ENCODE peak calls at places on chromosomes 11 and 22, in seven cellular contexts. N is lower leg skin, L is GM12891, B is HCT116, V is gastrocnemius medialis, F is body of pancreas, Q is IMR-90. H is an unnamed sample.

GRCh38 chr22:49959782-49960158 is 802 bp upstream of the PIM3 start:
- DNase-seq in N (no peak), L (no peak), B (no peak), V (peak), F (peak), Q (no peak), H (peak)

GRCh38 chr11:75795276-75796090 is 19.5 kb upstream of the UVRAG start:
- DNase-seq in N (no peak), L (no peak), B (no peak), V (no peak), F (peak), Q (no peak), H (no peak)

GRCh38 chr22:36073476-36073875 is 44.9 kb upstream of the RBFOX2 start:
- DNase-seq in N (no peak), L (no peak), B (no peak), V (no peak), F (no peak), Q (peak), H (no peak)

GRCh38 chr11:44903518-44903917 is 47.2 kb downstream of the TP53I11 start:
- DNase-seq in N (no peak), L (no peak), B (no peak), V (no peak), F (no peak), Q (no peak), H (no peak)

GRCh38 chr11:31509017-31509411 is 408 bp downstream of the IMMP1L start:
- DNase-seq in N (no peak), L (no peak), B (no peak), V (no peak), F (no peak), Q (no peak), H (no peak)

GRCh38 chr11:76280151-76280881 is 74.0 kb upstream of the WNT11 start:
- DNase-seq in N (no peak), L (no peak), B (no peak), V (no peak), F (no peak), Q (no peak), H (no peak)

GRCh38 chr11:8905528-8906165 is 5.3 kb upstream of the AKIP1 start:
- DNase-seq in N (no peak), L (no peak), B (no peak), V (no peak), F (no peak), Q (peak), H (no peak)

GRCh38 chr11:75262961-75263852 is 22.6 kb downstream of the TPBGL start:
- DNase-seq in N (peak), L (no peak), B (no peak), V (peak), F (no peak), Q (no peak), H (no peak)

GRCh38 chr11:134411887-134412507 is at the start of gene B3GAT1:
- DNase-seq in N (no peak), L (no peak), B (no peak), V (no peak), F (no peak), Q (no peak), H (no peak)

GRCh38 chr11:68311155-68312116 is 955 bp upstream of the LRP5 start:
- DNase-seq in N (no peak), L (no peak), B (no peak), V (no peak), F (no peak), Q (no peak), H (no peak)

GRCh38 chr11:23903044-23903704 is 593.7 kb upstream of the LUZP2 start:
- DNase-seq in N (no peak), L (no peak), B (no peak), V (no peak), F (no peak), Q (peak), H (no peak)

GRCh38 chr11:537622-538430 is 499 bp downstream of the LRRC56 start:
- DNase-seq in N (peak), L (no peak), B (no peak), V (no peak), F (peak), Q (no peak), H (no peak)
- TF ChIP-seq POLR2A in N (no peak), L (no peak), B (no peak), V (no peak), F (no peak), Q (no peak), H (no peak)

GRCh38 chr22:21694795-21695431 is 29.1 kb downstream of the PPIL2 start:
- DNase-seq in N (no peak), L (no peak), B (no peak), V (no peak), F (no peak), Q (no peak), H (no peak)
- TF ChIP-seq POLR2A in N (no peak), L (no peak), B (no peak), V (no peak), F (no peak), Q (no peak), H (no peak)

DNA sequence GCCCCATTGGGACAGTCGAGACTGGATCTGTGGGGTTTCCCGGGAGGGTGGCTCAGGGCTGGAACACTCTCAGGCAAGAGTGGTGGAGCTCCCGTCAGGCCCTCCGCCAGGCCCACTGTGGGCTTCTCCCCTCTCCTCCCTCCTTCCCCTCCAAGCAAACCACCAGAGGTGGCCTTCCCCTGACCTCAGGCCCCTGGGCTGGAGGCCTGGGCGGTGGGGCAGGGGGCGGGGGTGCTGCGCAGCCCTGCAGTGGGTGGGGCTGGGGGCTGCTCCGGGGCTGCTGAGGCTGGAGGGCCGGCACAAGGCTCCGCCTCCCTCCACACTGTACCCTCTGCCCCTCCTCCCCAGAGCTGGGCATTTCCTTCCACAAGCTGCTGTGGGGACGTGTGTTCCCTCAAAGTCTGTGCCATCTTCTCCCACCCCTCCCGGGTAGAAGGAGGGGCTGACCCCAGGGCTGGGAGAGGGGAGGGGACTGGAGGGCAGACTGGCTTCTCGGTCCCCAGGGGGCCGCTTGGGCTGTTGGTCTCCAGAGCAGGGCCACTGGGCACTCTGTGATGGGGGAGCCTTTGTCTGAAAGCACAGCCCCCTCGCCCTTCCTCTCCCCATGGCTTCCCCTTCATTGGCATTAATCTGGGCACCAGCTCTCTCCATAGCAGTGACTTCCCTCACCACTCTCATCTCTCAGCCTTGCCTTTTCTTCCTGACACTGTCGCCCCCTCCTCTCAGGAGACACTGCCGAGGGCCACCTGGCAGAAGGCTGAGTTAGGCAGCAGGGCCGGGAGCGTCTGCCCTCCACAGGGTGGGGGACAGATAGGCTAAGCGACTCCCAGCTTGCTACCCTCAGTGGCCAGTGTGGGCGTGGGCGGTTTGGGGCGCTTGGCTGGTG is 7.1 kb downstream of the RCOR2 start:
- DNase-seq in N (no peak), L (no peak), B (no peak), V (no peak), F (no peak), Q (no peak), H (no peak)
- TF ChIP-seq POLR2A in N (no peak), L (no peak), B (no peak), V (no peak), F (no peak), Q (no peak), H (no peak)

DNA sequence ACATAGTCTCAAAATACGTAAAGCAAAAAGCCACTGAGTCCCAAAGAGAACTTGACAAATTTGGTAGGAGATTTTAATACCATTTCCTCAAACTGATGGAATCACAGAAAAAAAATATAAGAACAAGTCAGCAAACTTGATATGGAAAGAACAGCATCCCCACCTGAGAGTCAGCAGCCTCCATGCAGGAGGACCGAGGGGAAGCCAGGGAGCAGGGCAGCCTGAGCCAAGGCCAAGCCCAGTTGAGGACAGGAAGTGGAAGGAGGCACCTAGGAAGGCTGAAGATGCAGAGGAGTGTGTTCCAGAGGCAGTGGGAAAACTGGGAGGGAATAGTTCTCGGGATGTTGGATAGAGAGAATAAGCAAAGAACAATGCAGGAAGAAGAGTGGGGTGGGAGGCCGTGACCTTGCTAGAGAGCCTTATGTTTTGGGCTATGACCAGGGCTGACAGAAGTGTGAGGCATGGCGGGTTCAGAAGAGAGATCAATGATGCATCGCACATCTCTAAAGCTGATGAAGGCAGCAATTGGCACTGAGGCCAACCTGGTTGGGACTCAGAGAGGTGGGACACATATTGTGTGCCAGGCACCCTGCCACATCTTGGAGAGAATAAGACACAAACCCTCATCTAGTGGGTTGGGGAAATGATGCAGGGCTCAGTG is 15.4 kb downstream of the APOA4 start:
- DNase-seq in N (no peak), L (no peak), B (no peak), V (no peak), F (peak), Q (no peak), H (no peak)
- TF ChIP-seq POLR2A in N (no peak), L (no peak), B (no peak), V (no peak), F (no peak), Q (no peak), H (no peak)

DNA sequence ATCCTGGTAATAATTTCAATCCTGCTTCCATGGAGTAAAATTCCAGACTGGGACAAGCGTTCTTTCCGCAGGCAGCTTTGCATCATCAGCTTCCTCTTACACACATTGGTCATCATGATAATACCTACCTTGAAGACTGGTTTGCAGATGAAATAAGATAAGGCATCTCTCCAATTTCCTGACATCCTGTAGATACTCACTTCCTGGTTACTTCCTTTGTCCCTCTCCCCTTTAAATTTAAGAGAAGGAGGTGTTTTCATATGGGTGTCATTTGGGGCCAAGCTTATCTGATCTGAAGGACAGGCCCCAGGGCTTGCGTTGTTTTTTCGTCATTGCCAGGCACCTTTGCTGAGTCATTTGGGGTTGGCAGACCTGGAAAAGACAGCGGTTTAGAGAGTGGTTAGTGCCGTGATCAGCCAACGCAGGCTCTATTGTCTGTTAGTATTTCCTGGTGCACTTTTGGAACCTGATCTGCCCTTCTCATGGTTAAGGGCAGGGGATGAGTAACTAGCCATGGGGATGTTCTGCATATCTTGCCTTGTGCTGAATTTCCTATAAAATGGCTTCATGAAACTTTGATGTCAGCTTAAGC is 24.1 kb downstream of the GRAMD1B start:
- DNase-seq in N (no peak), L (no peak), B (peak), V (no peak), F (no peak), Q (peak), H (peak)
- TF ChIP-seq POLR2A in N (no peak), L (no peak), B (no peak), V (no peak), F (no peak), Q (no peak), H (no peak)

GRCh38 chr11:114297806-114298700 is 1.9 kb downstream of the NNMT start:
- DNase-seq in N (no peak), L (no peak), B (no peak), V (no peak), F (no peak), Q (no peak), H (no peak)
- TF ChIP-seq POLR2A in N (no peak), L (no peak), B (no peak), V (no peak), F (no peak), Q (no peak), H (no peak)